ENCODE peak calls at places on chromosome 15, in five cellular contexts. J, O, Q, D and X are unnamed samples.

GRCh38 chr15:99421172-99421656 is 144.6 kb upstream of the MEF2A start:
- DNase-seq in O (no peak), D (peak; percentile 42), J (peak; percentile 51), Q (no peak), X (no peak)

GRCh38 chr15:75705854-75706681 is 6.6 kb downstream of the CSPG4 start:
- DNase-seq in Q (no peak), O (no peak), J (no peak), D (no peak), X (no peak)

GRCh38 chr15:61571026-61571425 is 341.9 kb upstream of the RORA start:
- DNase-seq in D (no peak), J (no peak), O (no peak), Q (no peak), X (no peak)

GRCh38 chr15:49032601-49033145 is 13.6 kb downstream of the SECISBP2L start:
- DNase-seq in J (no peak), Q (no peak), D (no peak), O (no peak), X (no peak)

GRCh38 chr15:25175033-25175788 is 220.4 kb downstream of the SNRPN start:
- DNase-seq in J (peak; percentile 36), Q (peak; percentile 6), D (peak; percentile 8), O (peak; percentile 10), X (no peak)

GRCh38 chr15:84883916-84884781 is at the start of gene SLC28A1:
- DNase-seq in D (no peak), O (no peak), Q (no peak), J (peak; percentile 87), X (no peak)

GRCh38 chr15:86300371-86301106 is 220.9 kb downstream of the AGBL1 start:
- DNase-seq in Q (no peak), J (no peak), D (no peak), O (no peak), X (no peak)

GRCh38 chr15:97084650-97085049 is 754.1 kb downstream of the NR2F2 start:
- DNase-seq in D (no peak), Q (no peak), O (no peak), J (no peak), X (no peak)

GRCh38 chr15:66477011-66477410 is 20.6 kb downstream of the SNAPC5 start:
- DNase-seq in D (no peak), O (no peak), J (no peak), Q (no peak), X (no peak)

GRCh38 chr15:43168192-43169107 is 16.8 kb upstream of the CCNDBP1 start:
- DNase-seq in J (no peak), O (peak; percentile 33), D (no peak), Q (no peak), X (no peak)

GRCh38 chr15:97684249-97684648 is 276.3 kb upstream of the ARRDC4 start:
- DNase-seq in Q (no peak), O (no peak), J (no peak), D (no peak), X (no peak)

GRCh38 chr15:49696441-49696840 is 75.6 kb downstream of the DTWD1 start:
- DNase-seq in O (no peak), Q (no peak), D (no peak), J (no peak), X (no peak)

GRCh38 chr15:101428758-101429157 is 60.7 kb downstream of the PCSK6 start:
- DNase-seq in D (no peak), O (no peak), Q (no peak), J (no peak), X (peak; percentile 66)

GRCh38 chr15:80893777-80894176 is 95.8 kb downstream of the MESD start:
- DNase-seq in Q (no peak), D (no peak), O (no peak), J (no peak), X (no peak)

GRCh38 chr15:85932391-85932790 is 137.7 kb upstream of the KLHL25 start:
- DNase-seq in J (no peak), Q (no peak), D (no peak), O (no peak), X (no peak)

GRCh38 chr15:83978588-83978987 is 257.0 kb upstream of the GOLGA6L4 start:
- DNase-seq in D (no peak), O (no peak), J (no peak), Q (no peak), X (no peak)

GRCh38 chr15:97947465-97948262 is 12.8 kb upstream of the ARRDC4 start:
- DNase-seq in D (no peak), J (peak; percentile 76), Q (no peak), O (no peak), X (no peak)

GRCh38 chr15:40365624-40366023 is 7.6 kb downstream of the DISP2 start:
- DNase-seq in D (no peak), Q (no peak), O (no peak), J (no peak), X (no peak)

GRCh38 chr15:88331291-88331690 is 74.8 kb upstream of the NTRK3 start:
- DNase-seq in D (no peak), O (peak; percentile 26), Q (no peak), J (peak; percentile 48), X (no peak)

GRCh38 chr15:23422099-23422945 is 24.7 kb downstream of the GOLGA6L2 start:
- DNase-seq in D (peak; percentile 42), O (peak; percentile 86), Q (no peak), J (peak; percentile 21), X (no peak)

GRCh38 chr15:88467935-88468528 is 524 bp downstream of the MRPS11 start:
- DNase-seq in O (no peak), Q (no peak), D (no peak), J (no peak), X (no peak)

GRCh38 chr15:87816811-87817210 is 439.7 kb downstream of the NTRK3 start:
- DNase-seq in Q (no peak), J (no peak), O (no peak), D (no peak), X (no peak)

GRCh38 chr15:70451861-70452653 is 311.3 kb downstream of the UACA start:
- DNase-seq in D (no peak), Q (no peak), O (no peak), J (peak; percentile 57), X (no peak)

GRCh38 chr15:86555939-86556725 is 476.5 kb downstream of the AGBL1 start:
- DNase-seq in J (no peak), D (no peak), Q (no peak), O (no peak), X (no peak)

GRCh38 chr15:64092075-64092820 is 1.4 kb downstream of the CIAO2A start:
- DNase-seq in O (no peak), D (no peak), J (no peak), Q (no peak), X (no peak)

GRCh38 chr15:26438316-26438715 is 334.6 kb downstream of the GABRB3 start:
- DNase-seq in Q (no peak), O (no peak), J (no peak), D (no peak), X (no peak)

GRCh38 chr15:66720206-66721010 is 18.4 kb downstream of the SMAD6 start:
- DNase-seq in D (no peak), O (no peak), J (no peak), Q (no peak), X (no peak)

GRCh38 chr15:40925863-40926658 is 3.1 kb upstream of the DLL4 start:
- DNase-seq in Q (no peak), D (no peak), O (no peak), J (no peak), X (no peak)

GRCh38 chr15:88913017-88913849 is at the start of gene MFGE8:
- DNase-seq in O (peak; percentile 60), J (peak; percentile 79), Q (peak; percentile 80), D (peak; percentile 84), X (peak; percentile 96)

GRCh38 chr15:62964251-62964650 is 78.3 kb upstream of the TPM1 start:
- DNase-seq in J (no peak), O (no peak), Q (no peak), D (peak; percentile 53), X (peak; percentile 49)

GRCh38 chr15:96325579-96326331 is 4.7 kb upstream of the NR2F2 start:
- DNase-seq in J (no peak), D (no peak), Q (no peak), O (no peak), X (no peak)

GRCh38 chr15:66072616-66073361 is 180.8 kb downstream of the MEGF11 start:
- DNase-seq in O (peak; percentile 62), D (no peak), Q (no peak), J (peak; percentile 27), X (peak; percentile 63)

GRCh38 chr15:73233623-73234022 is 135.1 kb downstream of the HCN4 start:
- DNase-seq in Q (no peak), D (no peak), O (no peak), J (no peak), X (no peak)

DNA sequence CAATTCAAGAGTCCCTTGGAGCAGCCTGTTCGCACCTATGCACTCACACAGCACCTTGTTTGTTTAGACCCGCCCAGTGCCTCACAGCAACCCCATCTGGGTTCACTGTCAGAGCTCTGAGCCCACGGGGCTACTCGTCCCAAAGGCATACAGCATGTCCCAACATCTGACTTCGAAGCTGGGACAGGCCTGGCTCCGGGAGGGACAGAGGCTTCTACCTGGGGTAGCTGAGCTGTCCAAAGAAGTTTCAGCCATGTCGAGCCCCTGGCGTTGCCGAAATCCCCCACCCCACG is 28.6 kb upstream of the CYP11A1 start:
- DNase-seq in O (no peak), D (no peak), Q (no peak), J (no peak), X (no peak)
- TF ChIP-seq POLR2A in O (no peak), D (no peak), Q (no peak), J (no peak), X (no peak)

GRCh38 chr15:33460166-33460805 is 149.5 kb downstream of the RYR3 start:
- DNase-seq in O (no peak), J (no peak), Q (no peak), D (no peak), X (no peak)
- H3K4me3 ChIP-seq in O (no peak overlapping the region), J (no peak overlapping the region), Q (no peak overlapping the region), D (no peak overlapping the region), X (no peak overlapping the region)

GRCh38 chr15:91318976-91319714 is 219.1 kb downstream of the SV2B start:
- DNase-seq in Q (no peak), J (no peak), O (no peak), D (no peak), X (no peak)
- TF ChIP-seq CTCF in Q (no peak), J (no peak), O (no peak), D (no peak), X (no peak)

GRCh38 chr15:90400005-90400758 is 12.1 kb downstream of the IQGAP1 start:
- DNase-seq in J (no peak), D (no peak), Q (no peak), O (no peak), X (no peak)

GRCh38 chr15:90401499-90401898 is 13.5 kb downstream of the IQGAP1 start:
- DNase-seq in O (no peak), J (no peak), Q (no peak), D (no peak), X (no peak)

GRCh38 chr15:90402230-90402629 is 14.2 kb downstream of the IQGAP1 start:
- DNase-seq in D (no peak), O (peak; percentile 57), Q (peak; percentile 50), J (no peak), X (peak; percentile 68)

GRCh38 chr15:90402806-90403205 is 14.8 kb downstream of the IQGAP1 start:
- DNase-seq in J (no peak), O (no peak), Q (no peak), D (no peak), X (no peak)

DNA sequence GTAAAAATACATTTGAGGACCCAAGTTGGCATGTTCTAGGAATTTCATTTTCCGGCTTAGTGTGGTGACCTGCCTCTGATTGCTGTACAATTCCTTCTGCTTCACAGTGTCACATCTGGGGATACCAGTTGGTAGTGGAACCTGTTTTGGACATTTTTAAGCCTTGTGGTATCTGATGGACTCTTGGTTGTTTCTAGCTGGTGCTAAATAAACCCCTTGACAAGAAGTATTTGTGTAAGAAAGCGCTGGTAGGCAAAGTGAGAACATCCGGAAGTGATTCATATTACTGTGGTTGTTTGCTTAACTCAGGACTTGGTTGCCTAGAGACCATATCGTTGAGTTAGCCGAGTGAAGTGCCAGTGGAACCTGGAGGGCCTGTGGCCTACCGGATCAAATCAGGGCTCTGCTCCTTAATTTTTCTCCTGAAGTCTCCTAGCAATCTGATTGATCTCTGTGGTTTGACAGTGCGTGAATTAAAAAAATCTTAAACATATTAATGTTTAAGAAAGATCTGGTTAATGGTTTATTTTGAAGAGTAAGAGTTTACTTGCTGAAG is 12.8 kb downstream of the IQGAP1 start:
- DNase-seq in J (peak; percentile 83), D (peak; percentile 61), O (peak; percentile 73), Q (peak; percentile 83), X (no peak)
- TF ChIP-seq POLR2A in J (no peak), D (no peak), O (peak; percentile 48), Q (peak; percentile 55), X (no peak)